ENCODE peak calls at places on chromosome 7, in five cellular contexts. S, W, I, U and X are unnamed samples.

GRCh38 chr7:120582916-120583315 is 275.0 kb downstream of the TSPAN12 start:
- DNase-seq in W (no peak), I (no peak), U (no peak), S (no peak), X (no peak)

GRCh38 chr7:138247568-138248328 is 171.5 kb downstream of the AKR1D1 start:
- DNase-seq in I (no peak), S (no peak), U (no peak), W (no peak), X (no peak)

GRCh38 chr7:42194218-42194617 is 42.8 kb downstream of the GLI3 start:
- DNase-seq in S (no peak), U (no peak), W (no peak), I (no peak), X (no peak)

GRCh38 chr7:114862406-114862805 is 59.5 kb upstream of the MDFIC start:
- DNase-seq in W (no peak), U (no peak), S (no peak), I (no peak), X (no peak)

GRCh38 chr7:140541513-140542192 is 62.3 kb upstream of the MKRN1 start:
- DNase-seq in I (peak), U (peak), S (no peak), W (no peak), X (no peak)

GRCh38 chr7:55971045-55971444 is 6.7 kb downstream of the NIPSNAP2 start:
- DNase-seq in U (no peak), W (no peak), I (no peak), S (no peak), X (no peak)

GRCh38 chr7:134948246-134948645 is 38.1 kb upstream of the AGBL3 start:
- DNase-seq in S (no peak), W (no peak), I (no peak), U (no peak), X (no peak)

GRCh38 chr7:139523199-139523941 is at the start of gene CLEC2L:
- DNase-seq in U (no peak), S (no peak), I (no peak), W (no peak), X (no peak)

GRCh38 chr7:32039000-32039756 is 31.0 kb downstream of the PDE1C start:
- DNase-seq in W (no peak), S (no peak), U (no peak), I (no peak), X (no peak)
- TF ChIP-seq CTCF in W (no peak), S (no peak), U (no peak), I (no peak), X (peak)

DNA sequence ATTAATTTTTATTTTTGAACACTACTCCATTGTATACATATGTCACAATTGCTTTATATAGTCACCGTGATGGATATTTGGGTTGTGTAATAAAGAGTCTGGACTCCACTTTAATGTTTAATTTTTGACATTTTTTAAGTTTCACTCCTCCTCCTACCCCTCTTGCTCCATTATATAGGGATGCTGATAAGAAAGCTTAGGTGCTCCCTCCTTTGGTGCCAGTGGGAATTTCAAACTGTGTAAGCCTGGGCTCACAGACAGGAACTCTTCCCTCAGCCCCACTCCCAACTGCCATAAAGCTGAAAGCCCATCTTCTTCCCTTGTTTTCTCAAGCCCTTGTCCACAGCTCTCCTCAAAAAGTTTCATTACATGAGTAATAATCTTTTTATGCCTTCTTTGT is 47.6 kb downstream of the TWIST1 start:
- DNase-seq in I (no peak), U (no peak), S (no peak), W (no peak), X (no peak)
- TF ChIP-seq CTCF in I (peak), U (no peak), S (no peak), W (no peak), X (peak)

GRCh38 chr7:50785346-50785745 is 2.6 kb upstream of the GRB10 start:
- DNase-seq in S (no peak), U (no peak), W (no peak), I (no peak), X (no peak)
- TF ChIP-seq CTCF in S (no peak), U (no peak), W (no peak), I (no peak), X (no peak)

GRCh38 chr7:104207731-104208420 is at the start of gene ORC5:
- DNase-seq in U (peak), W (peak), S (peak), I (peak), X (peak)
- TF ChIP-seq CTCF in U (no peak), W (no peak), S (no peak), I (no peak), X (no peak)

DNA sequence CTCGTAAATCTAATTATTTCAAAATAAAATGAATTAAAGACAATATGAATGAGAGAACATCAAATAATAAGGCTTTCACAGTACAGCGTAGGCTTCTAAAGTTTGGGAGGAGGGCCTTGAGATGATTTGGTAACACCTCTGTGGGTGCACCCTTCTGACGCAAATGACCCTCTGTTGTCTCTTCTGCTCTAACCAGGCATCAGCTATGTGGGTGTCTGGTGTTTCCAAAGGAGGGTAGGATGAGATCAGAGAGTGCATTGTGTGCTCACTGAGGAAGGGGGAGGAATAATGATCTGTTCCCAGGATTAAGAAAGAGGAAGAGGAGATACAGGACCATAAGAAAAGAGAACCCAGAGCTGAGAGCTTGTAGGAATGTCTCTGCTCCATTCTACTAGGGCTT is 420.4 kb downstream of the SDK1 start:
- DNase-seq in S (no peak), I (no peak), W (no peak), U (no peak), X (no peak)
- TF ChIP-seq CTCF in S (no peak), I (no peak), W (no peak), U (no peak), X (no peak)

DNA sequence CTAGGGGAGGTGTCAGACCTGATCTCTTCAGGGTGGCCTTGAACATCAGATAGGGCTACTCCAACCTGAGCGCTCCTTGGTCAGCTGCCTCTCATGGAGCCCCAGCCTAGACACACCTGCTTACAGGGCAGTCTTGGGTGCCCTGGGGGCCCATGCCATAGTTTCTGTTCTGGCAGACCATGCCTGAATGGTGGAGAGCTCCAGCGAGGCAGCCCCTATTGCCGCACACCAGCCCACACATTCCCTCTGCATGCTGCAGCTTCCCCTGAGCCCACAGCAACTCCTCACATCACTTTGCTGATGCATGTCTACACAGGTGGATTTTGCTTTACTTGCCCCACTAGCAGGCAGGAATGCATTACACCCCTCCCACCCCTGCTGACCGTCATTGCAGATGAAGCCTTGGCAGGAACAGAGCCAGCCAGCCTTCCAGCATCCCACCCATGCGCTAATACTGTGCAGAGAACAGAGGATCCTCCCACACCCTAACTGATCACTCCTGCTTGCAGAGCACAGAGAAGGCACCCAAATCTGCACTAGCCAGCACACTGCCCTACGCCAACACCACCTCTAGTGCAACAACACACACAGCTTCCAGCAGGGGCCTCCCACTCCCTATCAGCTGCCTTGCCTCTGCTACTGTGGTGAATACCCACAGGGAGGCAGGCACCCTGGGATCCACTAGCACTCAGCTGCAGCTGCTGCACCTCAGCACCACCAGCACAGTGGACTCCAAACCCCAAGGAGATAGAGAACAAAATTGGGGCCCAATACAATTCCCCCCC is 43.0 kb upstream of the GRM3 start:
- DNase-seq in U (peak), S (no peak), I (no peak), W (no peak), X (peak)
- TF ChIP-seq CTCF in U (no peak), S (peak), I (no peak), W (no peak), X (no peak)

GRCh38 chr7:158730383-158731055 is 25.9 kb upstream of the NCAPG2 start:
- DNase-seq in U (no peak), W (no peak), I (no peak), S (no peak), X (no peak)

GRCh38 chr7:158733762-158734494 is 29.3 kb upstream of the NCAPG2 start:
- DNase-seq in I (no peak), U (no peak), S (no peak), W (no peak), X (no peak)

GRCh38 chr7:158731761-158732160 is 27.2 kb upstream of the NCAPG2 start:
- DNase-seq in I (no peak), S (no peak), U (no peak), W (no peak), X (no peak)

GRCh38 chr7:158733220-158733519 is 28.6 kb upstream of the NCAPG2 start:
- DNase-seq in U (no peak), W (no peak), I (no peak), S (no peak), X (no peak)

GRCh38 chr7:158732483-158733219 is 28.0 kb upstream of the NCAPG2 start:
- DNase-seq in S (no peak), W (no peak), I (no peak), U (no peak), X (no peak)
- TF ChIP-seq CTCF in S (no peak), W (no peak), I (no peak), U (no peak), X (no peak)

GRCh38 chr7:2283074-2283473 is 31.2 kb downstream of the SNX8 start:
- DNase-seq in S (no peak), U (no peak), W (peak), I (no peak), X (no peak)
- TF ChIP-seq CTCF in S (no peak), U (no peak), W (no peak), I (no peak), X (no peak)

GRCh38 chr7:128361463-128362441 is at the start of gene PRRT4:
- DNase-seq in S (peak), U (peak), W (no peak), I (no peak), X (no peak)
- TF ChIP-seq CTCF in S (no peak), U (no peak), W (no peak), I (peak), X (no peak)